ENCODE peak calls at places on chromosomes 3 and 15, in five cellular contexts. H, O, X, T and F are unnamed samples.

GRCh38 chr15:86677316-86677715 is 597.6 kb downstream of the AGBL1 start:
- DNase-seq in O (no peak), H (no peak), T (no peak), X (no peak), F (no peak)

GRCh38 chr15:73997986-73998385 is 3.5 kb downstream of the PML start:
- DNase-seq in T (no peak), O (no peak), X (no peak), H (no peak), F (no peak)

GRCh38 chr3:174423936-174424335 is 435.2 kb upstream of the NAALADL2 start:
- DNase-seq in X (no peak), O (no peak), T (no peak), H (no peak), F (no peak)

GRCh38 chr15:81407151-81407550 is 33.1 kb upstream of the TMC3 start:
- DNase-seq in H (no peak), T (no peak), X (no peak), O (no peak), F (no peak)

GRCh38 chr3:151008699-151009098 is 36.2 kb upstream of the CLRN1 start:
- DNase-seq in O (peak; percentile 65), X (no peak), T (no peak), H (no peak), F (no peak)

GRCh38 chr3:124363451-124363850 is 366.8 kb upstream of the UMPS start:
- DNase-seq in H (no peak), X (no peak), O (peak; percentile 70), T (no peak), F (no peak)

GRCh38 chr15:73956276-73957086 is 30.2 kb downstream of the LOXL1 start:
- DNase-seq in O (peak; percentile 95), H (peak; percentile 93), X (no peak), T (no peak), F (no peak)

GRCh38 chr3:150133293-150133692 is 162.6 kb upstream of the PFN2 start:
- DNase-seq in O (peak; percentile 58), X (no peak), H (no peak), T (no peak), F (no peak)

GRCh38 chr3:133393204-133393603 is 6.7 kb upstream of the BFSP2 start:
- DNase-seq in O (no peak), X (no peak), T (no peak), H (no peak), F (no peak)

GRCh38 chr3:26574766-26575165 is 47.8 kb upstream of the LRRC3B start:
- DNase-seq in T (no peak), O (no peak), X (no peak), H (no peak), F (no peak)

GRCh38 chr15:92586383-92586910 is 69.1 kb downstream of the FAM174B start:
- DNase-seq in H (no peak), T (no peak), O (no peak), X (no peak), F (no peak)

GRCh38 chr3:45112939-45113338 is 33.2 kb downstream of the CDCP1 start:
- DNase-seq in H (no peak), O (peak; percentile 75), X (no peak), T (no peak), F (no peak)

GRCh38 chr3:14803981-14804834 is 14.6 kb upstream of the FGD5 start:
- DNase-seq in H (no peak), T (no peak), O (no peak), X (peak; percentile 52), F (no peak)

GRCh38 chr3:24502690-24503089 is 8.0 kb upstream of the THRB start:
- DNase-seq in T (no peak), X (no peak), O (peak; percentile 57), H (no peak), F (no peak)

GRCh38 chr15:64856429-64857145 is 14.9 kb downstream of the PLEKHO2 start:
- DNase-seq in T (peak; percentile 44), X (peak; percentile 63), H (no peak), O (peak; percentile 58), F (peak; percentile 33)

GRCh38 chr3:187828571-187829452 is 83.5 kb upstream of the BCL6 start:
- DNase-seq in X (no peak), T (no peak), H (no peak), O (no peak), F (no peak)

GRCh38 chr15:100905855-100906254 is 13.3 kb upstream of the LRRK1 start:
- DNase-seq in H (no peak), O (no peak), X (no peak), T (no peak), F (no peak)

GRCh38 chr3:151283907-151284461 is 5.6 kb upstream of the P2RY14 start:
- DNase-seq in T (no peak), O (peak; percentile 15), H (no peak), X (no peak), F (no peak)

GRCh38 chr3:184234671-184235380 is 5.4 kb downstream of the VWA5B2 start:
- DNase-seq in H (no peak), O (no peak), T (no peak), X (no peak), F (no peak)

GRCh38 chr3:70264122-70264780 is 48.2 kb downstream of the MDFIC2 start:
- DNase-seq in X (no peak), O (no peak), H (peak; percentile 66), T (no peak), F (no peak)

GRCh38 chr3:69563968-69564367 is 175.3 kb upstream of the MITF start:
- DNase-seq in H (no peak), T (no peak), X (no peak), O (no peak), F (no peak)

GRCh38 chr3:159904911-159905310 is 83.7 kb upstream of the IL12A start:
- DNase-seq in H (no peak), O (peak; percentile 68), X (no peak), T (no peak), F (no peak)

GRCh38 chr3:128318275-128318920 is 148.3 kb downstream of the DNAJB8 start:
- DNase-seq in H (no peak), O (no peak), X (no peak), T (no peak), F (no peak)

GRCh38 chr3:13599887-13600450 is 51.0 kb downstream of the FBLN2 start:
- DNase-seq in X (no peak), H (no peak), T (no peak), O (no peak), F (no peak)

GRCh38 chr15:67186688-67187087 is 67.8 kb downstream of the AAGAB start:
- DNase-seq in O (no peak), X (no peak), H (no peak), T (no peak), F (no peak)

GRCh38 chr3:89946863-89947262 is 839.4 kb downstream of the EPHA3 start:
- DNase-seq in T (no peak), X (no peak), H (no peak), O (no peak), F (no peak)

GRCh38 chr3:9957214-9957613 is 5.0 kb upstream of the PRRT3 start:
- DNase-seq in X (no peak), O (peak; percentile 33), T (no peak), H (no peak), F (no peak)

GRCh38 chr3:106609666-106610301 is 741.0 kb upstream of the CBLB start:
- DNase-seq in O (peak; percentile 93), T (peak; percentile 64), X (no peak), H (peak; percentile 69), F (peak; percentile 59)

GRCh38 chr15:31857194-31857593 is 173.1 kb upstream of the CHRNA7 start:
- DNase-seq in X (no peak), O (no peak), H (no peak), T (no peak), F (no peak)

GRCh38 chr3:177760803-177761202 is 563.5 kb upstream of the TBL1XR1 start:
- DNase-seq in T (no peak), H (no peak), X (no peak), O (peak; percentile 93), F (no peak)

GRCh38 chr15:73694419-73694818 is 10.2 kb downstream of the CD276 start:
- DNase-seq in T (no peak), O (no peak), X (no peak), H (no peak), F (no peak)

GRCh38 chr3:113441051-113441770 is at the start of gene CFAP44:
- DNase-seq in H (no peak), X (peak; percentile 82), O (peak; percentile 8), T (peak; percentile 49), F (peak; percentile 82)

GRCh38 chr15:65550681-65551098 is 20.4 kb downstream of the HACD3 start:
- DNase-seq in H (no peak), X (no peak), O (peak; percentile 15), T (no peak), F (no peak)

GRCh38 chr3:149535395-149535685 is 60.8 kb downstream of the TM4SF4 start:
- DNase-seq in T (no peak), H (no peak), X (no peak), O (no peak), F (no peak)

GRCh38 chr3:183500349-183500748 is 55.2 kb downstream of the KLHL6 start:
- DNase-seq in X (no peak), T (no peak), O (no peak), H (no peak), F (no peak)

GRCh38 chr3:186025161-186025560 is 83.7 kb downstream of the ETV5 start:
- DNase-seq in X (no peak), H (no peak), O (peak; percentile 64), T (no peak), F (no peak)

GRCh38 chr3:102156426-102156825 is 278.4 kb upstream of the ZPLD1 start:
- DNase-seq in T (no peak), X (no peak), H (peak; percentile 29), O (peak; percentile 83), F (no peak)
- TF ChIP-seq CTCF in T (no peak), X (no peak), H (no peak), O (no peak), F (no peak)

GRCh38 chr3:99875573-99875924 is 57.9 kb downstream of the CMSS1 start:
- DNase-seq in T (no peak), X (no peak), H (no peak), O (peak; percentile 72), F (no peak)
- TF ChIP-seq CTCF in T (no peak), X (no peak), H (no peak), O (no peak), F (no peak)

DNA sequence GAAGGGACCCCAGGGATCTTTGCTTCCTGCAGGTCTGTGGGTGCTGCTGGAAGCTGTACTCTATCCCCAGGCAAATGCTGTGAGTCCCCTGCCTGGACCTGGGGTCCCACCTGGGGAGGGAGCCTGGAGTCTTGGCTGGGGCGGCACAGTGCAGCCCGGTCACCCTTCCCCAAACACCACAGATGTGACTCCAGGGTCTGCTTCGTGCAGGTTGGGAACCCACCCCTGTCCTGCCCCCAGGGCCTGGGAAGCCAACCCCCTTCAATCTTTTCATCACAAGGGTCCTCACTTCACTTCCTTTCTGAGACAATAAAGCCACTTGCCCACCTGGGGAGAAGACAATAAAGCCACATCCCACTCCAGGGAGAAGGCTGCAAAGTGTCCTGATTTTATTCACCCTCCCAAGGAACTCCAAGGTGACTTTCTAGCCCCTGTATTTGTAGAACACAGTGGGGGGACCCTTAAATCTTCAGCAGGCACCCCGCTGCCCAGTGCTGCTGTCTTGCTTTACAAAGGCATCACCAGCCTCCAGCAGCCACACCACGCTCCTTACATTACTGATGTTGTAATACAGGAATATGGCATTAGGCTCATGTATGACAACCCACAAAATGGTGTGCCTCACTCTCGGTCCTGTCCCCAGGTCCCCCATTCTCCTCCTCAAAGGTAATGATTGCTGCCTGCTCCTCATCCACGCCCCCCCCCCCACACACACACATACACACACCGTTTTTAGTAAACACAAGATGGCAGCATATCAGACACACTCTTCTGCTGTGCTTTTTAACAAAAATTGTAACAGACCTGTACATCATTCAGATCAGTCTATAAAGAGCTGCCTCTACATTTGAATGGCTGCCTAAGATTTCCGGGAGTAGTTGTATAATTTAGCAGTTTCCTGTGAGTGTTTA is 9.9 kb downstream of the C3orf22 start:
- DNase-seq in O (no peak), X (no peak), T (no peak), H (no peak), F (no peak)
- TF ChIP-seq CTCF in O (peak; percentile 1), X (no peak), T (no peak), H (no peak), F (no peak)

GRCh38 chr3:192449036-192449435 is 278.3 kb downstream of the FGF12 start:
- DNase-seq in O (no peak), H (peak; percentile 41), T (no peak), X (no peak), F (no peak)
- TF ChIP-seq CTCF in O (peak; percentile 16), H (peak; percentile 71), T (peak; percentile 45), X (no peak), F (peak; percentile 30)